ENCODE peak calls at places on chromosomes 6 and 20, in four cellular contexts. O is suprapubic skin, B is transverse colon, H is H1. E is an unnamed sample.

GRCh38 chr6:74277749-74278148 is 581.7 kb downstream of the CD109 start:
- DNase-seq in O (no peak), B (no peak), H (no peak), E (no peak)

GRCh38 chr6:3906191-3907019 is 57.2 kb downstream of the FAM50B start:
- DNase-seq in B (no peak), H (no peak), O (no peak), E (no peak)

GRCh38 chr6:26205161-26205624 is 118.0 kb downstream of the HFE start:
- DNase-seq in H (no peak), B (peak), O (peak), E (peak)

GRCh38 chr6:41677430-41678045 is 39.3 kb downstream of the MDFI start:
- DNase-seq in B (no peak), O (no peak), H (no peak), E (no peak)

GRCh38 chr20:8385247-8385646 is 253.2 kb downstream of the PLCB1 start:
- DNase-seq in H (no peak), B (no peak), O (no peak), E (no peak)

GRCh38 chr6:152054441-152054840 is 247.0 kb downstream of the ESR1 start:
- DNase-seq in B (no peak), H (no peak), O (no peak), E (no peak)

GRCh38 chr6:163338671-163339405 is 75.7 kb upstream of the QKI start:
- DNase-seq in H (no peak), B (no peak), O (no peak), E (no peak)

GRCh38 chr6:96330884-96331283 is 190.7 kb upstream of the UFL1 start:
- DNase-seq in O (no peak), H (no peak), B (no peak), E (no peak)

GRCh38 chr20:51494241-51495110 is 48.0 kb downstream of the NFATC2 start:
- DNase-seq in H (no peak), B (no peak), O (no peak), E (no peak)

GRCh38 chr6:148745926-148746325 is 904 bp upstream of the UST start:
- DNase-seq in H (no peak), B (no peak), O (no peak), E (no peak)

GRCh38 chr6:163667372-163668060 is 253.0 kb downstream of the QKI start:
- DNase-seq in O (no peak), H (peak), B (peak), E (peak)

GRCh38 chr20:13231031-13231752 is 10.1 kb downstream of the ISM1 start:
- DNase-seq in B (no peak), H (no peak), O (no peak), E (no peak)

GRCh38 chr6:115514656-115515055 is 546.0 kb downstream of the FRK start:
- DNase-seq in O (no peak), B (no peak), H (no peak), E (no peak)

GRCh38 chr20:22579119-22579427 is 5.3 kb downstream of the FOXA2 start:
- DNase-seq in B (no peak), O (no peak), H (peak), E (no peak)

GRCh38 chr20:53611449-53611894 is 17.8 kb upstream of the ZNF217 start:
- DNase-seq in B (peak), O (peak), H (peak), E (no peak)

GRCh38 chr6:11822346-11822745 is 43.7 kb upstream of the ADTRP start:
- DNase-seq in O (no peak), H (no peak), B (no peak), E (no peak)

GRCh38 chr6:65787787-65788186 is 80.8 kb upstream of the EYS start:
- DNase-seq in H (no peak), O (no peak), B (no peak), E (no peak)

GRCh38 chr6:150741633-150742200 is 123.8 kb upstream of the MTHFD1L start:
- DNase-seq in O (no peak), H (no peak), B (no peak), E (peak)

GRCh38 chr20:64044484-64045247 is 4.8 kb downstream of the SOX18 start:
- DNase-seq in O (no peak), B (no peak), H (no peak), E (no peak)

GRCh38 chr6:2502096-2502997 is 248.4 kb downstream of the MYLK4 start:
- DNase-seq in B (no peak), O (no peak), H (no peak), E (no peak)

GRCh38 chr6:170063431-170063830 is 227.4 kb downstream of the DLL1 start:
- DNase-seq in H (peak), O (peak), B (peak), E (no peak)

GRCh38 chr6:28720357-28721231 is 194.9 kb downstream of the GPX5 start:
- DNase-seq in H (no peak), B (no peak), O (no peak), E (no peak)

GRCh38 chr6:167937948-167938911 is 59.2 kb upstream of the KIF25 start:
- DNase-seq in O (no peak), H (no peak), B (no peak), E (no peak)

GRCh38 chr6:162179196-162179951 is 548.2 kb downstream of the PRKN start:
- DNase-seq in O (no peak), H (no peak), B (no peak), E (no peak)

GRCh38 chr6:3617192-3617631 is 134.3 kb downstream of the PXDC1 start:
- DNase-seq in H (no peak), O (no peak), B (no peak), E (no peak)

GRCh38 chr6:165159459-165159858 is 149.9 kb downstream of the C6orf118 start:
- DNase-seq in O (no peak), H (no peak), B (no peak), E (no peak)

GRCh38 chr20:57032847-57033246 is 233.6 kb downstream of the BMP7 start:
- DNase-seq in B (no peak), O (no peak), H (no peak), E (no peak)

GRCh38 chr6:132279592-132280139 is 121.6 kb downstream of the MOXD1 start:
- DNase-seq in O (peak), B (peak), H (peak), E (peak)

GRCh38 chr20:49288784-49289696 is 11.2 kb upstream of the ZNFX1 start:
- DNase-seq in H (no peak), B (no peak), O (no peak), E (no peak)

GRCh38 chr6:154767419-154767818 is 34.2 kb downstream of the SCAF8 start:
- DNase-seq in O (no peak), B (no peak), H (no peak), E (no peak)

GRCh38 chr6:154768280-154768679 is 35.1 kb downstream of the SCAF8 start:
- DNase-seq in H (no peak), B (no peak), O (no peak), E (no peak)

GRCh38 chr6:154765273-154765672 is 32.1 kb downstream of the SCAF8 start:
- DNase-seq in H (no peak), O (no peak), B (no peak), E (no peak)

GRCh38 chr6:154766288-154766687 is 33.1 kb downstream of the SCAF8 start:
- DNase-seq in B (no peak), H (no peak), O (no peak), E (no peak)

GRCh38 chr6:154766993-154767392 is 33.8 kb downstream of the SCAF8 start:
- DNase-seq in O (no peak), B (no peak), H (no peak), E (no peak)
- TF ChIP-seq EP300 in O (no peak), B (no peak), H (no peak), E (no peak)

DNA sequence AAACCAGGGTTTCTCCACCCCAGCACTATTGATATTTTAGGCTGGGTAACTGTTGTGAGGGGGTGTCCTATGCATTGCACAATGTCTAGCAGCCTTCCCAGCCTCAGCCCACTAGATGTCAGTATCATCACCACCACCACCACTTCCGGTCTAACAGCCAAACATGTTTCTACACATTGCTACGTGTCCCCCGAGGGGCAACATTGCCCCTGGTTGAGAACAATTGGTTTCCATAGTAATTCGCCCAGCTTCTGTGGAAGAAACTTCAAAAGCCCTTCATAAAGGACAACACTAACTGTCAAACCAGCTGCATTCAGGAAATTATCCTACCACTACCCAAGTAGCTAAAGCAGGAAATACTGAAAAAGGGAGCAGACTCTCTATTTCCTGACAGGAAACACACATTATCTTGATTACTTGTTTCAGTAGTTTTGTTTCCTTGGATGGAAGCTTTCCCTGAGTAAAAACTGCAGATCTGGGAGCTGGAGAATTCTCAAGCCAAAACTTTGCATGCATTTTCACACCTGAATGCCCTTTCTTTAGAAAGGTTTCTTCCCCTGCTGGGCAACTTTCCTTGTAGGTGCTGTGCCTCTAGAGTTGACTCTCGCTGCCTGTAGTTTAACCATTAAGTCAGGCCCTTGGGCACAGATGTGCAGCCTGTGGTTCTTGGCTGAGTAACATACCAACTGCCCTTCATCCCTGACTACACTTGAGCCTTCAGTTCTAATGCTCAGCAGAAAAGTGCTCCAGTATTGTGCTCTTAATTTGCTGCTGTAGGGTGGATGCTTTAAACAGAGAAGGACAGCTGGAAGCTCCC is 23.6 kb downstream of the PKHD1 start:
- DNase-seq in O (peak), H (no peak), B (peak), E (no peak)
- TF ChIP-seq CTCF in O (no peak), H (peak), B (peak), E (peak)

GRCh38 chr6:129643968-129644367 is 66.0 kb downstream of the ARHGAP18 start:
- DNase-seq in B (no peak), O (no peak), H (no peak), E (no peak)
- TF ChIP-seq EP300 in B (no peak), O (no peak), H (no peak), E (no peak)

GRCh38 chr6:113445201-113445600 is 411.9 kb upstream of the MARCKS start:
- DNase-seq in O (no peak), H (no peak), B (no peak), E (no peak)
- TF ChIP-seq CTCF in O (no peak), H (no peak), B (no peak), E (no peak)

DNA sequence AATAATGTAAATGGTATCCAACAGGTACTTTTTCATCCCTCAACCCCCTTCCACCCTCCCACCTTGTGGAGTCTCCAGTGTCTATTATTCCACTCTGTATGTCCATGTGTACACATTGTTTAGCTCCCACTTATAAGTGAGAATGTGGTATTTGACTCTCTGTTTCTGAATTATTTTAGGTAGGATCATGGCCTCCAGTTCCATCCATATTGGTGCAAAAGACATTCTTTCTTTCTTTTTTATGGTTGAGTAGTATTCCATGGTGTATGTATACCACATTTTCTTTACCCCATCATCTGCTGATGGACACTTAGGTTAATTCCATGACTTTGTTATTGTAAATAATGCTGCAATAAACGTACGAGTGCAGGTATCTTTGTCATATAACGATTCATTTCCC is 58.2 kb upstream of the PRND start:
- DNase-seq in B (no peak), H (no peak), O (no peak), E (no peak)
- TF ChIP-seq EP300 in B (no peak), H (no peak), O (no peak), E (no peak)

GRCh38 chr6:97669191-97669651 is 386.2 kb upstream of the MMS22L start:
- DNase-seq in O (no peak), H (peak), B (no peak), E (no peak)
- TF ChIP-seq CTCF in O (no peak), H (no peak), B (no peak), E (no peak)